ENCODE peak calls at places on chromosomes 2 and 18, in four cellular contexts. Q, M, C and I are unnamed samples.

GRCh38 chr2:230868151-230868946 is 3.6 kb downstream of the ITM2C start:
- DNase-seq in Q (no peak), M (no peak), C (peak; percentile 71), I (peak; percentile 39)

GRCh38 chr18:11154369-11154982 is 5.1 kb upstream of the PIEZO2 start:
- DNase-seq in Q (no peak), M (no peak), C (no peak), I (peak; percentile 60)

GRCh38 chr2:199440118-199440517 is 17.6 kb downstream of the SATB2 start:
- DNase-seq in Q (no peak), M (no peak), C (peak; percentile 30), I (no peak)

GRCh38 chr18:47560693-47561092 is 309.2 kb upstream of the SKOR2 start:
- DNase-seq in Q (no peak), M (no peak), C (no peak), I (no peak)

GRCh38 chr18:2948038-2948437 is 64.9 kb downstream of the LPIN2 start:
- DNase-seq in Q (no peak), M (no peak), C (no peak), I (peak; percentile 78)

GRCh38 chr2:34143149-34143548 is 544.0 kb upstream of the FAM98A start:
- DNase-seq in Q (no peak), M (no peak), C (no peak), I (no peak)

GRCh38 chr2:102235042-102235473 is 48.2 kb downstream of the IL1RL2 start:
- DNase-seq in Q (no peak), M (no peak), C (no peak), I (no peak)

GRCh38 chr2:211654211-211654780 is 884.3 kb downstream of the ERBB4 start:
- DNase-seq in Q (no peak), M (no peak), C (peak; percentile 17), I (no peak)

GRCh38 chr2:139293992-139294548 is 513.9 kb upstream of the NXPH2 start:
- DNase-seq in Q (no peak), M (no peak), C (no peak), I (no peak)

GRCh38 chr18:32847719-32848118 is 74.9 kb upstream of the KLHL14 start:
- DNase-seq in Q (no peak), M (no peak), C (no peak), I (peak; percentile 59)